ENCODE peak calls at places on chromosomes 12 and 14, in eight cellular contexts. E, N, A, F, G, K, V and B are unnamed samples.

GRCh38 chr14:96272777-96273471 is 16.9 kb downstream of the BDKRB1 start:
- DNase-seq in A (no peak), F (peak; percentile 54), V (no peak), K (no peak), G (no peak), N (no peak), E (no peak), B (no peak)

GRCh38 chr12:131061041-131061806 is 107.5 kb downstream of the ADGRD1 start:
- DNase-seq in G (peak; percentile 7), F (no peak), E (no peak), A (no peak), K (no peak), V (peak; percentile 38), N (no peak), B (no peak)

GRCh38 chr12:19771858-19772257 is 332.6 kb downstream of the AEBP2 start:
- DNase-seq in A (no peak), N (no peak), K (no peak), F (peak; percentile 81), G (no peak), V (no peak), E (no peak), B (no peak)

GRCh38 chr12:39103552-39104165 is 198.3 kb upstream of the CPNE8 start:
- DNase-seq in K (peak; percentile 69), E (no peak), F (peak; percentile 66), V (no peak), N (no peak), A (peak; percentile 80), G (peak; percentile 19), B (no peak)

GRCh38 chr12:68915055-68915454 is 17.9 kb downstream of the CPM start:
- DNase-seq in A (no peak), G (no peak), N (no peak), E (no peak), F (peak; percentile 88), V (no peak), K (peak; percentile 14), B (peak; percentile 26)

GRCh38 chr12:90323217-90323616 is 614.6 kb upstream of the ATP2B1 start:
- DNase-seq in E (no peak), G (no peak), K (no peak), V (no peak), F (no peak), N (no peak), A (no peak), B (no peak)

GRCh38 chr12:59076611-59077010 is 156.3 kb upstream of the LRIG3 start:
- DNase-seq in A (no peak), N (no peak), G (no peak), E (no peak), K (no peak), F (no peak), V (no peak), B (no peak)

GRCh38 chr14:97706814-97707213 is 909.6 kb downstream of the VRK1 start:
- DNase-seq in V (no peak), A (no peak), K (no peak), N (no peak), E (no peak), F (no peak), G (no peak), B (no peak)

GRCh38 chr12:24075650-24076049 is 126.2 kb upstream of the SOX5 start:
- DNase-seq in K (no peak), V (no peak), G (no peak), A (no peak), E (no peak), N (no peak), F (no peak), B (no peak)

GRCh38 chr12:104827587-104827986 is 130.5 kb downstream of the SLC41A2 start:
- DNase-seq in E (no peak), V (no peak), A (no peak), F (no peak), K (no peak), N (no peak), G (no peak), B (no peak)

GRCh38 chr12:108129017-108129812 is at the start of gene WSCD2:
- DNase-seq in N (peak; percentile 40), A (peak; percentile 5), E (peak; percentile 26), F (peak; percentile 41), G (peak; percentile 29), V (peak; percentile 52), K (peak; percentile 32), B (no peak)

GRCh38 chr12:4148418-4149056 is 125.0 kb upstream of the CCND2 start:
- DNase-seq in F (no peak), K (no peak), A (no peak), E (no peak), G (peak; percentile 44), V (peak; percentile 77), N (peak; percentile 40), B (no peak)

GRCh38 chr14:99764222-99764706 is 28.9 kb upstream of the EML1 start:
- DNase-seq in K (no peak), N (no peak), F (no peak), G (no peak), V (no peak), A (no peak), E (no peak), B (no peak)

GRCh38 chr14:38616959-38617358 is 361.1 kb upstream of the CLEC14A start:
- DNase-seq in F (peak; percentile 9), A (no peak), G (no peak), V (peak; percentile 60), N (no peak), K (no peak), E (peak; percentile 15), B (no peak)

GRCh38 chr12:118821386-118821928 is 159.9 kb upstream of the SRRM4 start:
- DNase-seq in N (no peak), G (no peak), F (no peak), K (no peak), A (no peak), E (no peak), V (no peak), B (no peak)

GRCh38 chr14:65879218-65880009 is 466.9 kb downstream of the FUT8 start:
- DNase-seq in E (no peak), A (peak; percentile 59), K (peak; percentile 15), F (peak; percentile 65), G (no peak), V (no peak), N (no peak), B (peak; percentile 1)

GRCh38 chr14:101880016-101880297 is 84.4 kb upstream of the DYNC1H1 start:
- DNase-seq in K (no peak), V (no peak), F (no peak), N (no peak), A (no peak), E (no peak), G (no peak), B (no peak)

GRCh38 chr14:24334431-24335271 is at the start of gene ADCY4:
- DNase-seq in V (peak; percentile 66), K (no peak), F (no peak), A (no peak), G (peak; percentile 79), E (no peak), N (no peak), B (no peak)

GRCh38 chr14:20612403-20612802 is 21.2 kb upstream of the RNASE12 start:
- DNase-seq in A (no peak), G (no peak), K (no peak), F (no peak), N (no peak), E (no peak), V (no peak), B (no peak)

GRCh38 chr14:70640938-70641547 is 673 bp upstream of the TTC9 start:
- DNase-seq in G (no peak), V (peak; percentile 65), F (peak; percentile 41), E (peak; percentile 5), N (peak; percentile 63), K (peak; percentile 47), A (peak; percentile 60), B (no peak)

GRCh38 chr14:27040552-27040951 is 442.7 kb upstream of the NOVA1 start:
- DNase-seq in N (no peak), E (no peak), G (no peak), A (no peak), F (no peak), K (no peak), V (no peak), B (no peak)

GRCh38 chr12:95173392-95174251 is 43.6 kb downstream of the FGD6 start:
- DNase-seq in A (peak; percentile 44), E (no peak), V (peak; percentile 69), N (peak; percentile 65), G (peak; percentile 75), F (peak; percentile 88), K (no peak), B (peak; percentile 33)

GRCh38 chr12:77746108-77746507 is 84.6 kb upstream of the NAV3 start:
- DNase-seq in A (no peak), G (no peak), E (peak; percentile 80), N (no peak), F (peak; percentile 50), V (no peak), K (no peak), B (no peak)

GRCh38 chr12:29574500-29574899 is 77.0 kb upstream of the OVCH1 start:
- DNase-seq in V (no peak), E (no peak), G (no peak), F (no peak), K (no peak), A (no peak), N (no peak), B (no peak)

GRCh38 chr12:66409195-66409871 is 107.0 kb downstream of the HELB start:
- DNase-seq in F (peak; percentile 38), N (no peak), E (no peak), K (peak; percentile 81), A (no peak), V (no peak), G (no peak), B (no peak)

GRCh38 chr14:79011091-79011919 is 841.1 kb downstream of the NRXN3 start:
- DNase-seq in A (peak; percentile 63), G (no peak), N (no peak), K (peak; percentile 29), F (peak; percentile 65), E (peak; percentile 34), V (no peak), B (peak; percentile 83)

GRCh38 chr12:9736931-9737705 is 4.2 kb upstream of the CLECL1 start:
- DNase-seq in K (peak; percentile 91), A (no peak), F (no peak), G (no peak), N (no peak), E (no peak), V (no peak), B (no peak)